ENCODE peak calls at places on chromosome 6, in five cellular contexts. Z, S, K, Y and V are unnamed samples.

GRCh38 chr6:163543311-163543710 is 128.8 kb downstream of the QKI start:
- DNase-seq in Z (peak), S (no peak), K (no peak), Y (no peak), V (no peak)

GRCh38 chr6:132399376-132400074 is 1.8 kb downstream of the MOXD1 start:
- DNase-seq in Z (no peak), S (no peak), K (no peak), Y (no peak), V (peak)

GRCh38 chr6:37441651-37442050 is 8.6 kb downstream of the CMTR1 start:
- DNase-seq in Z (no peak), S (no peak), K (no peak), Y (no peak), V (no peak)

GRCh38 chr6:45423111-45423900 is 45.6 kb upstream of the SUPT3H start:
- DNase-seq in Z (peak), S (peak), K (peak), Y (no peak), V (no peak)

GRCh38 chr6:96542702-96543101 is 20.2 kb upstream of the FHL5 start:
- DNase-seq in Z (no peak), S (no peak), K (no peak), Y (no peak), V (no peak)

GRCh38 chr6:111061493-111061892 is 25.8 kb upstream of the SLC16A10 start:
- DNase-seq in Z (no peak), S (no peak), K (no peak), Y (no peak), V (peak)

GRCh38 chr6:111430605-111431378 is 52.2 kb downstream of the REV3L start:
- DNase-seq in Z (no peak), S (no peak), K (no peak), Y (no peak), V (no peak)

GRCh38 chr6:105431226-105431625 is 28.3 kb upstream of the PREP start:
- DNase-seq in Z (peak), S (no peak), K (no peak), Y (peak), V (peak)

GRCh38 chr6:28542440-28543293 is 17.0 kb downstream of the GPX5 start:
- DNase-seq in Z (peak), S (peak), K (peak), Y (peak), V (peak)

GRCh38 chr6:127459231-127459641 is at the start of gene KIAA0408:
- DNase-seq in Z (peak), S (peak), K (peak), Y (no peak), V (peak)

GRCh38 chr6:170277893-170278742 is 12.8 kb downstream of the DLL1 start:
- DNase-seq in Z (no peak), S (no peak), K (no peak), Y (no peak), V (no peak)

GRCh38 chr6:168896321-168896720 is 357.3 kb downstream of the THBS2 start:
- DNase-seq in Z (no peak), S (no peak), K (peak), Y (no peak), V (no peak)

GRCh38 chr6:75526502-75527127 is 33.0 kb upstream of the FILIP1 start:
- DNase-seq in Z (peak), S (peak), K (peak), Y (peak), V (peak)

GRCh38 chr6:108988291-108988690 is 106.4 kb downstream of the SESN1 start:
- DNase-seq in Z (no peak), S (no peak), K (no peak), Y (no peak), V (no peak)

GRCh38 chr6:26550250-26550993 is 12.3 kb downstream of the HMGN4 start:
- DNase-seq in Z (peak), S (no peak), K (peak), Y (no peak), V (peak)

GRCh38 chr6:111761783-111762312 is 111.4 kb downstream of the FYN start:
- DNase-seq in Z (no peak), S (no peak), K (peak), Y (no peak), V (peak)

GRCh38 chr6:108782231-108783041 is 65.8 kb upstream of the ARMC2 start:
- DNase-seq in Z (peak), S (peak), K (peak), Y (peak), V (peak)

DNA sequence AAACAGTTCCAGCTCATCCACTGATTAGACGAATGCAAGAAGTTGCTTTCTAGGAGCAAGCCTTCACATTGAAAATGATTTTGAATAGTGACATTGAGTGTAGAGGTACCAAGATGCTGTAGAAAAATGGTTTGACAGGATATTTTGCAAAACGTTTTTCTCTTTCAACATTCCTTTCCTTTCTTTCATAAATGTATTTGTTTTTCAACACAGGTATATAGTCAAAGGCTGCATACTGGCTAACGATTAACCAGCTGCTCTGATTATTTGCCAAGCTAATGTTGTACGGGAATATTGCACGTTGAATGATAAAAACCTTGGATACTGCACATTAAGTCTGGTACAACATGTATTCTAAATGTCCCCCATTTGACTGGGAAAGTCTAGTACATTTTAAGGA is 78.8 kb upstream of the TENT5A start:
- DNase-seq in Z (no peak), S (peak), K (no peak), Y (no peak), V (no peak)
- H3K4me3 ChIP-seq in Z (no peak), S (no peak), K (no peak), Y (no peak), V (no peak)

DNA sequence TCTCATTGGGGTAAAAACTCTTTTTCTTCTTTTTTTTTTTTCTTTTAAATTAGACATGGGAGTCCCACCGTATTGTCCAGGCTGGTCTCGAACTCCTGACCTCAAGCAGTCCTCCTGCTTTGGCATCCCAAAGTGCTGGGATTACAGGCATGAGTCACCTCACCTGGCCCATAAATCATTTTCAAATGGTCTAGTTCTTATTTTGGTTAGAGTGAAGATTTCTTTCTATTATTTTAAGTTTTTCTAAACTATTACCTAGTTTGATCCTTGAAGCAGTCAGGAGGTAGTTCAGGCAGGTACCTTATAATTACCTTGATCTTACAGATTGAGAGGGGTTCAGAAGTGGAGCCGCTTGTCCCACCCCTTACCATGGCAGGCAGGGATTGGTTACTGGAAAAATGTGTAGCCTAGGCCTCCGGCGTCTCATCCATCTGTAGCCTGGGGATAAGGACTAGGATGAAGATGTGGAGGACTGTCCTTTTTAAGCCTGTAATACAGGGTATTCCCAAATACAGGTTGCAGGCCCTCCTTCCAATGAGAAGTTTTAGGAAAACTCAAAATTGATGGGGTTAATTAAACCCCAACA is 2.7 kb downstream of the HMGA1 start:
- DNase-seq in Z (no peak), S (no peak), K (no peak), Y (no peak), V (no peak)
- H3K4me3 ChIP-seq in Z (no peak), S (no peak), K (no peak), Y (peak), V (peak)

DNA sequence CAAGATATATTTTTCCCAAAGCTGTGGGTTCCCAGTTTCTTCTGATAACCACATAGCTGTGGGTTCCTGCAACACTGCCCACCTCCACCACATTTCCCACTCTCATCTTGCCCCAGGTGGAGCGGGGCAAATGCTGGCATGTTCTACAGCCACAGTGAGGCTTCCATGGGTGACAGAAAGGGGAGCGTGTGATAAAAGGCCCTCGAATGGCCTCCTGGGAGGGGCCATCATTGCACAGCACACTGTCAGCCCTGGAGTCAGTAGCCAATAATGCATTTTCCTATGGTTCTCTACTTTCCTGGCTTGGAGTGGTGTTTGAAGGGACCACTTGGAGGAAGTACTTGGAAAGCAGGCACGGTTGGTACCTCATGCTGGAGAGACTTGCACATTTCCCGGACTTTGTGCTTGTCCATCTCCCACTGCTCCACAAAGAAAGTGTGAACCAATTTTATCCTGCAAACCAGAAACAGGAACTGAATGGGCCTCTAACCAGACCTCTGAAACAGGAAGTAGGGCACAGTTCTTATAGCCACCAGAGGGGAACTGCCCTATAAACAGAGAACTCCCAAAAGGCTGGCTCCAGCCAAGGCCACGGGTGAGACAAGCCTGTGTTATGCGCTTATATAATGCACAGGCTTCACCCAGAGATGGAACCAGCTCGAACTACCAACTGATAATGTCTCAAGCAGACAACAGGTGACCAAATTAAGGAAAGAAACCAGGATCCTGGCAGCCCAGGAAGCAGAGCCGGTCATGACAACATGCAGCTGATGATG is 8.6 kb downstream of the MAP3K5 start:
- DNase-seq in Z (no peak), S (peak), K (peak), Y (no peak), V (no peak)
- H3K4me3 ChIP-seq in Z (no peak), S (no peak), K (no peak), Y (no peak), V (no peak)

GRCh38 chr6:5130135-5130866 is 45.2 kb downstream of the PPP1R3G start:
- DNase-seq in Z (no peak), S (no peak), K (no peak), Y (no peak), V (no peak)
- H3K4me3 ChIP-seq in Z (no peak), S (no peak), K (no peak), Y (no peak), V (no peak)

GRCh38 chr6:33904050-33904827 is 100.4 kb upstream of the MLN start:
- DNase-seq in Z (no peak), S (no peak), K (peak), Y (no peak), V (no peak)
- H3K4me3 ChIP-seq in Z (no peak), S (no peak), K (no peak), Y (no peak), V (no peak)